ENCODE peak calls at places on chromosomes 7 and 10, in nine cellular contexts. Q, D, Y, V, S, O, K, P and I are unnamed samples.

GRCh38 chr7:55370001-55370400 is 4.9 kb downstream of the LANCL2 start:
- DNase-seq in S (no peak), V (no peak), Y (no peak), P (no peak), O (no peak), K (peak), Q (no peak), D (no peak), I (no peak)

GRCh38 chr7:75813781-75814236 is at the start of gene CCL24:
- DNase-seq in D (no peak), Y (peak), P (no peak), V (no peak), Q (peak), S (no peak), K (no peak), O (no peak), I (no peak)

GRCh38 chr10:49488056-49488455 is 50.9 kb downstream of the ERCC6 start:
- DNase-seq in S (no peak), V (peak), P (no peak), O (no peak), D (peak), Y (no peak), Q (no peak), K (no peak), I (no peak)

GRCh38 chr10:59557642-59558041 is 152.0 kb downstream of the SLC16A9 start:
- DNase-seq in P (no peak), V (peak), K (no peak), Q (no peak), Y (no peak), D (no peak), O (no peak), S (no peak), I (no peak)

GRCh38 chr7:41786324-41786723 is 83.4 kb upstream of the INHBA start:
- DNase-seq in K (no peak), V (no peak), S (no peak), Y (no peak), Q (no peak), O (no peak), P (no peak), D (no peak), I (no peak)

GRCh38 chr7:140591178-140591902 is 49.3 kb downstream of the DENND2A start:
- DNase-seq in K (no peak), S (no peak), O (no peak), Q (no peak), Y (no peak), D (no peak), P (no peak), V (no peak), I (no peak)

GRCh38 chr7:156511426-156511825 is 129.1 kb upstream of the RNF32 start:
- DNase-seq in O (no peak), Q (no peak), V (no peak), D (no peak), P (no peak), Y (no peak), K (no peak), S (no peak), I (no peak)

GRCh38 chr7:137475966-137476365 is 132.4 kb upstream of the PTN start:
- DNase-seq in P (no peak), D (no peak), Q (no peak), V (no peak), K (peak), S (no peak), O (no peak), Y (no peak), I (no peak)

GRCh38 chr7:153043440-153043839 is 283.9 kb downstream of the ACTR3B start:
- DNase-seq in S (no peak), K (no peak), P (no peak), V (no peak), Q (no peak), O (no peak), Y (no peak), D (no peak), I (no peak)

GRCh38 chr7:105241198-105241597 is 147.5 kb downstream of the SRPK2 start:
- DNase-seq in K (no peak), P (no peak), D (no peak), V (no peak), Q (no peak), O (no peak), S (no peak), Y (no peak), I (no peak)

GRCh38 chr10:38008006-38008405 is 2.5 kb upstream of the ZNF33A start:
- DNase-seq in Q (peak), P (no peak), D (no peak), S (no peak), K (no peak), O (no peak), Y (no peak), V (no peak), I (no peak)

GRCh38 chr7:24139996-24140395 is 144.0 kb upstream of the NPY start:
- DNase-seq in O (no peak), Q (no peak), D (no peak), P (no peak), V (no peak), S (no peak), Y (no peak), K (no peak), I (no peak)

GRCh38 chr10:68826764-68827591 is at the start of gene STOX1:
- DNase-seq in S (peak), K (peak), V (peak), D (peak), Q (no peak), P (peak), Y (peak), O (peak), I (peak)

GRCh38 chr7:30142710-30143109 is 7.9 kb downstream of the MTURN start:
- DNase-seq in D (no peak), V (no peak), Q (no peak), S (no peak), O (no peak), P (peak), K (peak), Y (no peak), I (peak)